ENCODE peak calls at places on chromosomes 1 and 21, in five cellular contexts. A is sigmoid colon, V is HepG2, G is esophagus muscularis mucosa, Y is ovary. I is an unnamed sample.

GRCh38 chr1:55725378-55725777 is 510.2 kb upstream of the USP24 start:
- DNase-seq in V (no peak), Y (no peak), A (no peak), G (no peak), I (no peak)

GRCh38 chr1:217525773-217526490 is 105.0 kb downstream of the GPATCH2 start:
- DNase-seq in Y (no peak), A (no peak), V (no peak), G (no peak), I (no peak)

GRCh38 chr1:48608882-48609281 is 136.9 kb upstream of the SPATA6 start:
- DNase-seq in G (no peak), V (no peak), Y (no peak), A (no peak), I (no peak)

GRCh38 chr1:64187646-64188045 is 15.8 kb upstream of the UBE2U start:
- DNase-seq in Y (no peak), G (peak), V (no peak), A (no peak), I (no peak)

GRCh38 chr1:23524716-23525401 is 6.2 kb downstream of the E2F2 start:
- DNase-seq in Y (no peak), G (no peak), V (no peak), A (no peak), I (no peak)

GRCh38 chr1:113283914-113284313 is 106.4 kb upstream of the MAGI3 start:
- DNase-seq in G (no peak), A (no peak), V (no peak), Y (no peak), I (no peak)

GRCh38 chr1:85617582-85618237 is 37.1 kb downstream of the CCN1 start:
- DNase-seq in V (no peak), G (no peak), Y (no peak), A (no peak), I (no peak)

GRCh38 chr21:42568377-42568776 is 54.7 kb downstream of the SLC37A1 start:
- DNase-seq in Y (no peak), G (no peak), A (peak), V (no peak), I (no peak)

GRCh38 chr1:152777510-152778137 is 2.7 kb downstream of the LCE1F start:
- DNase-seq in Y (no peak), V (peak), G (no peak), A (no peak), I (no peak)

DNA sequence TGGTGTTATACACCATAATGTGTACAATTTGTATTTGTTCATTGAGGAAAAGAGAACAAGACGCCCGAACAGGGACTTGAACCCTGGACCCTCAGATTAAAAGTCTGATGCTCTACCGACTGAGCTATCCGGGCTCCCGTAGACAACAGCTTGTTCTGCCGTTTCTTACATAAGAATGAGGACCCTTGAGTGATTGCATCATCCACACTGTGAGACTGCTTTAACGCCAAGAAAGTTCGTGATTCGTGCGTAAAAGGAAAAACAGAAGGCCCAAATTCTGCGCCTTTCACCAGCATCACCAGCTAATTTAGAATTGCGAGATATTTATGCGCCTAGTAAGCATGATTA is 9.3 kb upstream of the MDM4 start:
- DNase-seq in V (peak), G (peak), A (peak), Y (peak), I (peak)
- TF ChIP-seq EP300 in V (peak), G (no peak), A (no peak), Y (peak), I (peak)

GRCh38 chr1:46801323-46802055 is 2.6 kb downstream of the CYP4B1 start:
- DNase-seq in G (peak), A (no peak), Y (no peak), V (no peak), I (no peak)

GRCh38 chr1:46800742-46801141 is 1.9 kb downstream of the CYP4B1 start:
- DNase-seq in Y (no peak), A (no peak), G (peak), V (no peak), I (no peak)

GRCh38 chr1:46797696-46798470 is 963 bp upstream of the CYP4B1 start:
- DNase-seq in Y (no peak), G (peak), A (no peak), V (no peak), I (no peak)

GRCh38 chr1:46802081-46802480 is 3.2 kb downstream of the CYP4B1 start:
- DNase-seq in G (no peak), Y (no peak), A (no peak), V (no peak), I (no peak)

GRCh38 chr1:46798820-46799219 is at the start of gene CYP4B1:
- DNase-seq in Y (peak), G (peak), A (peak), V (no peak), I (peak)
- TF ChIP-seq POLR2A in Y (no peak), G (peak), A (no peak), V (no peak), I (peak)

GRCh38 chr1:12040457-12041051 is 21.3 kb downstream of the MIIP start:
- DNase-seq in G (no peak), A (no peak), Y (peak), V (no peak), I (peak)
- TF ChIP-seq EP300 in G (no peak), A (no peak), Y (no peak), V (no peak), I (no peak)

GRCh38 chr1:2411801-2412394 is 466 bp downstream of the PEX10 start:
- DNase-seq in Y (no peak), G (no peak), A (no peak), V (no peak), I (no peak)
- TF ChIP-seq POLR2A in Y (no peak), G (no peak), A (no peak), V (no peak), I (no peak)

GRCh38 chr1:25782608-25783201 is 17.3 kb upstream of the SELENON start:
- DNase-seq in A (no peak), Y (no peak), G (no peak), V (no peak), I (no peak)
- TF ChIP-seq EP300 in A (no peak), Y (no peak), G (no peak), V (no peak), I (no peak)

DNA sequence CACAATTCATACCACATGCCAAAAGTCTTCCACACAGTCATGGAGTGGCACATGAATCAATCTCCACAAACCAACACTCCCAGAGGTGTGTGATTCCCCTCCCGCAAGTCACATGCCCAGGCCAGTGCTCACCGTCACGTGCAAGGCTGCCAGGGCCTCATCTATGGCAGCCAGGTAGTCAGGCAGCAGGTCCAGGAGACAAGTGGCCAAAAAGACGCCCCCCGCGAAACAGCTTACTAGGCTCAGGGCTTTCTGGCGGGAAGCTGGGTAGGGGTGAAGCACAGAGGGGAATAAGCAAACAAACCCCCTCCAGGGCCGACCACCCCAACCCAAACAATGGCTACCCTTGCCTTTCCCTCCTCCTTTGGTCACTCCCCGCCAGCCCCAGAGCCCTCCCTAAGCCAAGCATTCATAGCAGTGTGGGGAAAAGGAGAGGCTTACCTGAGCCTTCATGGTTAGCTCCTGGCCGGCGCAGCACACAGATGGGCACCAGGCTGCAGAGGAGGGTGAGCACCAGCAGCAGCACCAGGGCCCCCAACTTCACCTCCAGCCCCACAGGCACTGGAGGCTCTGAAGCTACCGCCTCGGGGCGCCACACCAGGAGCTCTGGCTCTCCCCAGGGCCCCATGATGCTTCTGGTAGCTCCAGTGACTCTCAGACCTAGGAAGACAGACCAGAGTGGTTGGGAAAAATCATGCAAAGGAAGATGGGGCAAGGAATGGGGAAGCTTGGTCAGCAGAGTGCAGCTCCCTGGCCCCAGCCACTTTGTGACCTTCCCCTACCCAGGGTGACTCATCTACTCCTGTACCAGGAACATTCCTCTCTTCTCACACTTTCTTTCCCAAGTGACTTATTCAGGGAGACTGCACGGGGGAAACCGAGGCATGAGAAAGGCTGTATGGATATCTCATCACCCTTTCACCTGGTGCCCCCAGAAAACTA is 978 bp downstream of the SLC39A1 start:
- DNase-seq in A (peak), V (peak), Y (peak), G (no peak), I (peak)
- TF ChIP-seq POLR2A in A (no peak), V (no peak), Y (no peak), G (no peak), I (no peak)

I was measured in tibial nerve.